ENCODE peak calls at places on chromosome 3, in seven cellular contexts. D is thoracic aorta, P is AG04450, E is tibial artery, Z is fibroblast of mammary gland, H is upper lobe of right lung, S is psoas muscle. B is an unnamed sample.

GRCh38 chr3:120601554-120601953 is 5.4 kb downstream of the NDUFB4 start:
- DNase-seq in D (no peak), P (no peak), E (no peak), Z (no peak), H (no peak), S (no peak), B (no peak)

GRCh38 chr3:128009952-128010846 is 42.0 kb upstream of the SEC61A1 start:
- DNase-seq in D (no peak), P (no peak), E (no peak), Z (peak), H (no peak), S (no peak), B (peak)

GRCh38 chr3:111733154-111733553 is 125.9 kb upstream of the PHLDB2 start:
- DNase-seq in D (no peak), P (no peak), E (no peak), Z (no peak), H (no peak), S (no peak), B (no peak)

GRCh38 chr3:8625991-8626390 is 18.6 kb downstream of the SSUH2 start:
- DNase-seq in D (no peak), P (no peak), E (no peak), Z (peak), H (peak), S (no peak), B (peak)

GRCh38 chr3:134093906-134094305 is 64.2 kb upstream of the SLCO2A1 start:
- DNase-seq in D (no peak), P (no peak), E (no peak), Z (no peak), H (no peak), S (no peak), B (no peak)

GRCh38 chr3:60160105-60160791 is 1091.0 kb downstream of the FHIT start:
- DNase-seq in D (no peak), P (no peak), E (no peak), Z (peak), H (no peak), S (no peak), B (no peak)

GRCh38 chr3:101513419-101513986 is 491 bp upstream of the SENP7 start:
- DNase-seq in D (no peak), P (peak), E (no peak), Z (no peak), H (no peak), S (no peak), B (no peak)

GRCh38 chr3:107117922-107118576 is 259.2 kb upstream of the CCDC54 start:
- DNase-seq in D (no peak), P (peak), E (peak), Z (peak), H (no peak), S (no peak), B (peak)

GRCh38 chr3:117433439-117433838 is 723.9 kb downstream of the TUSC7 start:
- DNase-seq in D (no peak), P (no peak), E (no peak), Z (no peak), H (no peak), S (no peak), B (no peak)

GRCh38 chr3:64345351-64345750 is 120.1 kb upstream of the PRICKLE2 start:
- DNase-seq in D (no peak), P (peak), E (no peak), Z (peak), H (no peak), S (no peak), B (peak)

GRCh38 chr3:107249132-107249531 is 128.1 kb upstream of the CCDC54 start:
- DNase-seq in D (no peak), P (no peak), E (no peak), Z (no peak), H (no peak), S (no peak), B (no peak)

GRCh38 chr3:8607285-8608040 is 37.1 kb downstream of the SSUH2 start:
- DNase-seq in D (no peak), P (peak), E (peak), Z (peak), H (no peak), S (peak), B (peak)

GRCh38 chr3:48440590-48440958 is 517 bp downstream of the TMA7 start:
- DNase-seq in D (no peak), P (no peak), E (no peak), Z (no peak), H (no peak), S (no peak), B (peak)

GRCh38 chr3:146780251-146780650 is 175.1 kb upstream of the PLSCR5 start:
- DNase-seq in D (no peak), P (no peak), E (no peak), Z (peak), H (no peak), S (no peak), B (no peak)

GRCh38 chr3:9175421-9175820 is 74.0 kb downstream of the SRGAP3 start:
- DNase-seq in D (no peak), P (no peak), E (no peak), Z (no peak), H (no peak), S (no peak), B (no peak)

GRCh38 chr3:72306800-72307341 is 521.9 kb upstream of the PROK2 start:
- DNase-seq in D (no peak), P (no peak), E (no peak), Z (peak), H (no peak), S (no peak), B (peak)

GRCh38 chr3:94647131-94647530 is 584.3 kb downstream of the NSUN3 start:
- DNase-seq in D (no peak), P (no peak), E (no peak), Z (no peak), H (no peak), S (no peak), B (peak)

GRCh38 chr3:30644615-30645014 is 38.2 kb downstream of the TGFBR2 start:
- DNase-seq in D (no peak), P (peak), E (peak), Z (peak), H (no peak), S (peak), B (peak)

GRCh38 chr3:48429416-48430358 is at the start of gene PLXNB1:
- DNase-seq in D (peak), P (no peak), E (peak), Z (peak), H (peak), S (peak), B (peak)

GRCh38 chr3:99825239-99825638 is 7.6 kb downstream of the CMSS1 start:
- DNase-seq in D (no peak), P (no peak), E (no peak), Z (peak), H (no peak), S (no peak), B (peak)

GRCh38 chr3:126117786-126118185 is 33.9 kb upstream of the SLC41A3 start:
- DNase-seq in D (no peak), P (no peak), E (no peak), Z (no peak), H (peak), S (no peak), B (no peak)

GRCh38 chr3:160673188-160673587 is 3.8 kb upstream of the ARL14 start:
- DNase-seq in D (no peak), P (no peak), E (no peak), Z (no peak), H (no peak), S (no peak), B (no peak)

GRCh38 chr3:158762701-158763100 is 30.4 kb upstream of the RARRES1 start:
- DNase-seq in D (no peak), P (no peak), E (no peak), Z (peak), H (no peak), S (no peak), B (no peak)

GRCh38 chr3:152300029-152300764 is 31.5 kb downstream of the MBNL1 start:
- DNase-seq in D (no peak), P (no peak), E (no peak), Z (peak), H (no peak), S (no peak), B (no peak)

GRCh38 chr3:131960324-131960723 is 74.5 kb downstream of the CPNE4 start:
- DNase-seq in D (no peak), P (peak), E (no peak), Z (peak), H (no peak), S (no peak), B (peak)

GRCh38 chr3:61841111-61841845 is 279.9 kb downstream of the PTPRG start:
- DNase-seq in D (no peak), P (no peak), E (no peak), Z (peak), H (no peak), S (no peak), B (peak)

GRCh38 chr3:117611242-117611641 is 901.7 kb downstream of the TUSC7 start:
- DNase-seq in D (no peak), P (no peak), E (no peak), Z (no peak), H (no peak), S (no peak), B (no peak)

GRCh38 chr3:13300546-13301294 is 119.4 kb downstream of the NUP210 start:
- DNase-seq in D (no peak), P (no peak), E (no peak), Z (no peak), H (no peak), S (no peak), B (no peak)
- H3K4me3 ChIP-seq in D (no peak), P (no peak), E (no peak), Z (no peak), H (no peak), S (no peak), B (no peak)

GRCh38 chr3:51719413-51720025 is 12.7 kb downstream of the GRM2 start:
- DNase-seq in D (no peak), P (no peak), E (no peak), Z (no peak), H (no peak), S (no peak), B (no peak)
- TF ChIP-seq CTCF in D (no peak), P (no peak), E (no peak), Z (no peak), H (no peak), S (peak), B (peak)

GRCh38 chr3:14346642-14347041 is 55.8 kb upstream of the SLC6A6 start:
- DNase-seq in D (no peak), P (no peak), E (no peak), Z (no peak), H (no peak), S (no peak), B (no peak)

GRCh38 chr3:14344351-14344750 is 58.1 kb upstream of the SLC6A6 start:
- DNase-seq in D (no peak), P (no peak), E (no peak), Z (no peak), H (no peak), S (no peak), B (no peak)

GRCh38 chr3:14347110-14347509 is 55.3 kb upstream of the SLC6A6 start:
- DNase-seq in D (no peak), P (no peak), E (no peak), Z (no peak), H (no peak), S (no peak), B (no peak)

GRCh38 chr3:14345496-14346150 is 56.8 kb upstream of the SLC6A6 start:
- DNase-seq in D (no peak), P (no peak), E (no peak), Z (no peak), H (no peak), S (no peak), B (no peak)

DNA sequence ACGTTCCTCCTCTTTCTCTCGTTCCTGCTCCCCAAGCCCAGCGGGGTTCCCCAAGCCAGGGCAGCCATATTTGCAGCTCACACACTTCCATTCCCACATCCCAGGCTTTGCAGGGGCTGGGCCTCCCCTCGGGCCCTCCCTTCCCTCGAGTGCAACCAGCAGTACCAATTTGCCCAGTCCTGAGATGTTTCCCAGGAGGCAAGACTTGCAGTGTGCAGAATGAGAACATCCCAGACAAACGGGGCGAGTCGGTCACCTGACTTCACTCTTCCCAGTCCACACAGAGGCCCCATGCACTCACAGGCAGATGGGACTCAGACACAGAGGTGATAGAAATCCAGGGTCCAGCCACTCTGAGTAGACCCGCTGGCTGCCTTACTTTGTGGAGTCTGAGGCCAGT is 56.2 kb upstream of the SLC6A6 start:
- DNase-seq in D (no peak), P (no peak), E (no peak), Z (no peak), H (no peak), S (no peak), B (no peak)
- H3K4me3 ChIP-seq in D (no peak), P (no peak), E (no peak), Z (no peak), H (no peak), S (no peak), B (no peak)

DNA sequence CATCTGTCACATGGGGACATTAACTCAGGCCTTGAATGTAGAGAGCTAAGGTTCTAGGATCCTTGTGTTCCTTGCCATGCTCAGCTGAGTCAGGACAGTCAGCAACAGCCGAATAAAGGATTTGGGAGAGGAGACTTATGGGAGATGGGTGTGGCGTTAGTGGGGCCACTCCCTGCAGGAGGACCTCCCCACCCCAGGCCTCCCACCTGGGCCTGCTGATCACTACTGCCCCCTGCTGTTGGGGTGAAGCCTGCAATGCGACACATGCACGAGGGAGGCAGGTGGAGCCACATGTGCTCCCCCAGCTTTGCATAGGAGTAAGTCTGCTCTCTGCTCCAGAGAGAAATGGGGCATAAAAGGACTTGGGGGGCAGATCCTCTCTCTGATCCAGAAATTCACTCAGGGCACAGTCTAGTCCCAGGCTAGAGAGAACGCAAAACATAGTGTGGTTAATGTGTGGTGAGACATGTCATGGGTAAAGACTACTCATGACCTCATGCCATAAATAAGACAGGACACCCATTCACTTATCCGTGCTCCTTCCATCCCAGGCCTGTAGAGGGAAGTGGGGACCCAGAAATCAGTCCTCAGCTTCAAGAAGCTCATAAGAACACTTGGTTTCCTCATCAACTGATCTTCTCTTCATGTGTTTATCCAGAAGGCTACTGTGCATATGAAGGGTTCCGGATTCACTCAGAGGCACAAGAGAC is 19.4 kb downstream of the RBP1 start:
- DNase-seq in D (no peak), P (no peak), E (no peak), Z (peak), H (no peak), S (no peak), B (peak)
- TF ChIP-seq CTCF in D (peak), P (peak), E (peak), Z (peak), H (peak), S (no peak), B (peak)

GRCh38 chr3:52317601-52318000 is 1.5 kb downstream of the DNAH1 start:
- DNase-seq in D (no peak), P (no peak), E (no peak), Z (peak), H (peak), S (peak), B (peak)

GRCh38 chr3:52318186-52318793 is 2.2 kb downstream of the DNAH1 start:
- DNase-seq in D (no peak), P (no peak), E (no peak), Z (no peak), H (peak), S (no peak), B (no peak)

GRCh38 chr3:52315006-52315405 is 1.1 kb upstream of the DNAH1 start:
- DNase-seq in D (no peak), P (no peak), E (no peak), Z (no peak), H (no peak), S (no peak), B (no peak)

GRCh38 chr3:52315977-52316764 is at the start of gene DNAH1:
- DNase-seq in D (no peak), P (no peak), E (no peak), Z (no peak), H (no peak), S (no peak), B (no peak)

GRCh38 chr3:52317178-52317577 is 1.1 kb downstream of the DNAH1 start:
- DNase-seq in D (no peak), P (no peak), E (no peak), Z (no peak), H (no peak), S (no peak), B (no peak)
- H3K4me3 ChIP-seq in D (peak), P (peak), E (peak), Z (no peak), H (peak), S (peak), B (no peak)

GRCh38 chr3:105497381-105497780 is 130.7 kb downstream of the ALCAM start:
- DNase-seq in D (no peak), P (no peak), E (no peak), Z (no peak), H (no peak), S (no peak), B (no peak)

GRCh38 chr3:105490045-105490444 is 123.3 kb downstream of the ALCAM start:
- DNase-seq in D (no peak), P (no peak), E (no peak), Z (no peak), H (no peak), S (no peak), B (peak)

GRCh38 chr3:105496343-105496742 is 129.6 kb downstream of the ALCAM start:
- DNase-seq in D (no peak), P (no peak), E (no peak), Z (no peak), H (no peak), S (no peak), B (no peak)

GRCh38 chr3:105493305-105493892 is 126.7 kb downstream of the ALCAM start:
- DNase-seq in D (no peak), P (no peak), E (no peak), Z (no peak), H (no peak), S (no peak), B (no peak)

GRCh38 chr3:105495021-105495420 is 128.3 kb downstream of the ALCAM start:
- DNase-seq in D (no peak), P (no peak), E (no peak), Z (peak), H (no peak), S (no peak), B (peak)
- TF ChIP-seq CTCF in D (no peak), P (peak), E (no peak), Z (no peak), H (no peak), S (no peak), B (no peak)

GRCh38 chr3:190169877-190170276 is 49.2 kb upstream of the P3H2 start:
- DNase-seq in D (no peak), P (no peak), E (no peak), Z (no peak), H (no peak), S (no peak), B (no peak)
- H3K4me3 ChIP-seq in D (no peak), P (no peak), E (no peak), Z (no peak), H (peak), S (no peak), B (no peak)